ENCODE peak calls at places on chromosome 1, in ten cellular contexts. V is HCT116, T is neural progenitor cell, D is fibroblast of lung, X is GM23338, H is K562, C is astrocyte, A is HepG2, M is PC-3, K is hepatocyte. R is an unnamed sample.

GRCh38 chr1:179743679-179744400 is 749 bp downstream of the FAM163A start:
- DNase-seq in V (no peak), T (peak; percentile 58), D (no peak), X (peak; percentile 37), H (no peak), C (no peak), A (no peak), M (no peak), K (peak; percentile 30), R (no peak)

GRCh38 chr1:24384251-24385090 is 29.1 kb downstream of the STPG1 start:
- DNase-seq in V (no peak), T (no peak), D (peak; percentile 84), X (no peak), H (no peak), C (peak; percentile 73), A (no peak), M (peak; percentile 49), K (no peak), R (no peak)

GRCh38 chr1:32702599-32703478 is at the start of gene SYNC:
- DNase-seq in V (no peak), T (peak; percentile 58), D (peak; percentile 51), X (peak; percentile 51), H (peak; percentile 99), C (peak; percentile 81), A (no peak), M (peak; percentile 61), K (peak; percentile 68), R (no peak)

GRCh38 chr1:110308247-110308646 is 30.9 kb upstream of the RBM15 start:
- DNase-seq in V (no peak), T (no peak), D (peak; percentile 36), X (no peak), H (no peak), C (peak; percentile 93), A (no peak), M (no peak), K (no peak), R (no peak)

GRCh38 chr1:218322762-218323161 is 22.4 kb upstream of the TGFB2 start:
- DNase-seq in V (no peak), T (no peak), D (no peak), X (no peak), H (no peak), C (no peak), A (no peak), M (no peak), K (no peak), R (no peak)

GRCh38 chr1:54603241-54603640 is 20.1 kb downstream of the FAM151A start:
- DNase-seq in V (no peak), T (no peak), D (no peak), X (no peak), H (no peak), C (no peak), A (no peak), M (no peak), K (no peak), R (no peak)

GRCh38 chr1:15248238-15248637 is 1.2 kb downstream of the FHAD1 start:
- DNase-seq in V (no peak), T (no peak), D (no peak), X (no peak), H (no peak), C (no peak), A (no peak), M (no peak), K (no peak), R (no peak)

GRCh38 chr1:98053471-98054366 is 132.9 kb upstream of the DPYD start:
- DNase-seq in V (no peak), T (peak; percentile 91), D (peak; percentile 75), X (peak; percentile 88), H (peak; percentile 64), C (peak; percentile 71), A (peak; percentile 1), M (peak; percentile 87), K (peak; percentile 86), R (no peak)

GRCh38 chr1:48758976-48759375 is 17.7 kb downstream of the BEND5 start:
- DNase-seq in V (no peak), T (no peak), D (no peak), X (no peak), H (no peak), C (no peak), A (no peak), M (no peak), K (no peak), R (no peak)

GRCh38 chr1:26721669-26722355 is 26.0 kb downstream of the ARID1A start:
- DNase-seq in V (no peak), T (no peak), D (no peak), X (no peak), H (peak; percentile 41), C (no peak), A (no peak), M (no peak), K (no peak), R (no peak)

GRCh38 chr1:26724118-26724517 is 28.3 kb downstream of the ARID1A start:
- DNase-seq in V (no peak), T (no peak), D (no peak), X (no peak), H (no peak), C (no peak), A (no peak), M (no peak), K (no peak), R (no peak)

GRCh38 chr1:26726784-26727183 is 31.0 kb downstream of the ARID1A start:
- DNase-seq in V (no peak), T (no peak), D (no peak), X (no peak), H (no peak), C (no peak), A (peak; percentile 20), M (no peak), K (no peak), R (no peak)

GRCh38 chr1:26723013-26723991 is 27.5 kb downstream of the ARID1A start:
- DNase-seq in V (peak; percentile 21), T (peak; percentile 87), D (peak; percentile 98), X (peak; percentile 90), H (peak; percentile 89), C (peak; percentile 99), A (peak; percentile 82), M (peak; percentile 46), K (peak; percentile 91), R (peak; percentile 77)

GRCh38 chr1:26724938-26725337 is 29.1 kb downstream of the ARID1A start:
- DNase-seq in V (no peak), T (peak; percentile 74), D (no peak), X (peak; percentile 85), H (no peak), C (peak; percentile 31), A (no peak), M (no peak), K (no peak), R (no peak)
- TF ChIP-seq EZH2 in V (no peak), T (no peak), D (no peak), X (no peak), H (no peak), C (no peak), A (no peak), M (no peak), K (no peak), R (no peak)

GRCh38 chr1:91874167-91874566 is 11.8 kb downstream of the TGFBR3 start:
- DNase-seq in V (no peak), T (no peak), D (no peak), X (no peak), H (no peak), C (no peak), A (no peak), M (no peak), K (no peak), R (no peak)

GRCh38 chr1:91870322-91870721 is 15.6 kb downstream of the TGFBR3 start:
- DNase-seq in V (no peak), T (no peak), D (no peak), X (no peak), H (no peak), C (no peak), A (no peak), M (no peak), K (no peak), R (no peak)

GRCh38 chr1:91872560-91873081 is 13.3 kb downstream of the TGFBR3 start:
- DNase-seq in V (no peak), T (no peak), D (peak; percentile 32), X (no peak), H (no peak), C (peak; percentile 51), A (peak; percentile 66), M (peak; percentile 82), K (no peak), R (peak; percentile 84)

GRCh38 chr1:91876040-91876470 is 9.9 kb downstream of the TGFBR3 start:
- DNase-seq in V (no peak), T (no peak), D (no peak), X (no peak), H (no peak), C (no peak), A (no peak), M (no peak), K (no peak), R (no peak)

GRCh38 chr1:91871994-91872393 is 14.0 kb downstream of the TGFBR3 start:
- DNase-seq in V (no peak), T (no peak), D (peak; percentile 28), X (no peak), H (no peak), C (peak; percentile 39), A (no peak), M (peak; percentile 50), K (no peak), R (no peak)
- H3K4me2 ChIP-seq in V (peak overlapping the region; percentile 44), T (peak overlapping the region; percentile 48), D (no peak overlapping the region), X (no peak overlapping the region), H (no peak overlapping the region), C (peak overlapping the region; percentile 47), A (peak overlapping the region; percentile 64), M (peak overlapping the region; percentile 73), K (peak overlapping the region; percentile 51), R (no peak overlapping the region)

GRCh38 chr1:45750298-45751038 is at the start of gene IPP:
- DNase-seq in V (peak; percentile 94), T (peak; percentile 99), D (peak; percentile 98), X (peak; percentile 98), H (peak; percentile 99), C (peak; percentile 89), A (peak; percentile 95), M (peak; percentile 98), K (peak; percentile 100), R (peak; percentile 96)
- TF ChIP-seq CTCF in V (no peak), T (no peak), D (no peak), X (no peak), H (peak; percentile 75), C (no peak), A (peak; percentile 81), M (no peak), K (peak; percentile 35), R (peak; percentile 45)

DNA sequence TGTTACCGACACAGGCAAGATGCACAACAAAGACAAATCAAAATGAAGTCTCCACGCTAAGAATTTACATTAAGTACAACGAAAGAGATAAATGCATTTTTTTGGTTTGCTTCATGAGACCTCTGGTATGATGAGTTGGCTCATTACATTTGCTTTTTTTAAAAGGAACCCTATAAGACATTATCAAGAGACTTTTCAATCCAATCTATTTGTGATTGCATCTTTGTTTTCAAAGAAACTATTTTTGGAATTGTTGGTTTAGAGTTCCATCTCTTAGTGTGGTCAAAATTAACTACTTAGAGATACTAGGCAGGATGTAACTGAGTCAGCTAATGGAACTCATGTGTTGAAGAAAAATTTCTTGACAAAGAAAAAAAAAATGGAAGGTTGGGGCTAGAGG is 200.1 kb downstream of the ZC3H11B start:
- DNase-seq in V (no peak), T (no peak), D (no peak), X (no peak), H (no peak), C (peak; percentile 71), A (no peak), M (no peak), K (no peak), R (no peak)
- TF ChIP-seq EZH2 in V (no peak), T (no peak), D (no peak), X (no peak), H (no peak), C (no peak), A (no peak), M (no peak), K (no peak), R (no peak)

GRCh38 chr1:147527941-147528936 is 13.1 kb upstream of the BCL9 start:
- DNase-seq in V (no peak), T (no peak), D (no peak), X (no peak), H (no peak), C (no peak), A (no peak), M (no peak), K (no peak), R (no peak)
- H3K4me2 ChIP-seq in V (no peak overlapping the region), T (no peak overlapping the region), D (no peak overlapping the region), X (no peak overlapping the region), H (no peak overlapping the region), C (no peak overlapping the region), A (no peak overlapping the region), M (no peak overlapping the region), K (no peak overlapping the region), R (no peak overlapping the region)